ENCODE peak calls at places on chromosomes 2 and 18, in ten cellular contexts. One of them, this sample, is unnamed.

GRCh38 chr2:223585691-223586090 is 16.5 kb downstream of the SCG2 start:
- DNase-seq in NCI-H748 treated with DMSO at 0.1 percent for 48 hours: peak; percentile 96
- DNase-seq in NCI-H82: peak; percentile 93
- DNase-seq in ELR: peak; percentile 58
- DNase-seq in HFFc6: peak; percentile 22
- DNase-seq in T-cell: no peak
- DNase-seq in PC-3: peak; percentile 50
- DNase-seq in hepatocyte: peak; percentile 47
- DNase-seq in MM.1S: no peak
- DNase-seq in HFF-Myc: no peak
- DNase-seq in this sample: no peak

GRCh38 chr2:197911667-197912066 is 107.3 kb downstream of the PLCL1 start:
- DNase-seq in NCI-H748 treated with DMSO at 0.1 percent for 48 hours: no peak
- DNase-seq in NCI-H82: no peak
- DNase-seq in ELR: no peak
- DNase-seq in HFFc6: no peak
- DNase-seq in T-cell: no peak
- DNase-seq in PC-3: no peak
- DNase-seq in hepatocyte: no peak
- DNase-seq in MM.1S: no peak
- DNase-seq in HFF-Myc: no peak
- DNase-seq in this sample: no peak

GRCh38 chr2:120760446-120761135 is 24.9 kb downstream of the GLI2 start:
- DNase-seq in NCI-H748 treated with DMSO at 0.1 percent for 48 hours: no peak
- DNase-seq in NCI-H82: no peak
- DNase-seq in ELR: no peak
- DNase-seq in HFFc6: no peak
- DNase-seq in T-cell: no peak
- DNase-seq in PC-3: no peak
- DNase-seq in hepatocyte: no peak
- DNase-seq in MM.1S: no peak
- DNase-seq in HFF-Myc: no peak
- DNase-seq in this sample: no peak

GRCh38 chr2:203673933-203674332 is 32.5 kb upstream of the CD28 start:
- DNase-seq in NCI-H748 treated with DMSO at 0.1 percent for 48 hours: no peak
- DNase-seq in NCI-H82: no peak
- DNase-seq in ELR: no peak
- DNase-seq in HFFc6: peak; percentile 6
- DNase-seq in T-cell: no peak
- DNase-seq in PC-3: no peak
- DNase-seq in hepatocyte: no peak
- DNase-seq in MM.1S: peak; percentile 96
- DNase-seq in HFF-Myc: no peak
- DNase-seq in this sample: no peak

GRCh38 chr2:151762694-151763093 is 28.4 kb upstream of the NEB start:
- DNase-seq in NCI-H748 treated with DMSO at 0.1 percent for 48 hours: no peak
- DNase-seq in NCI-H82: peak; percentile 74
- DNase-seq in ELR: no peak
- DNase-seq in HFFc6: no peak
- DNase-seq in T-cell: no peak
- DNase-seq in PC-3: no peak
- DNase-seq in hepatocyte: no peak
- DNase-seq in MM.1S: no peak
- DNase-seq in HFF-Myc: peak; percentile 65
- DNase-seq in this sample: no peak

GRCh38 chr2:97755491-97755890 is 42.1 kb downstream of the ZAP70 start:
- DNase-seq in NCI-H748 treated with DMSO at 0.1 percent for 48 hours: no peak
- DNase-seq in NCI-H82: no peak
- DNase-seq in ELR: no peak
- DNase-seq in HFFc6: no peak
- DNase-seq in T-cell: no peak
- DNase-seq in PC-3: no peak
- DNase-seq in hepatocyte: no peak
- DNase-seq in MM.1S: no peak
- DNase-seq in HFF-Myc: no peak
- DNase-seq in this sample: no peak

GRCh38 chr2:128305555-128306080 is 13.1 kb downstream of the HS6ST1 start:
- DNase-seq in NCI-H748 treated with DMSO at 0.1 percent for 48 hours: no peak
- DNase-seq in NCI-H82: peak; percentile 98
- DNase-seq in ELR: peak; percentile 11
- DNase-seq in HFFc6: no peak
- DNase-seq in T-cell: no peak
- DNase-seq in PC-3: peak; percentile 15
- DNase-seq in hepatocyte: no peak
- DNase-seq in MM.1S: no peak
- DNase-seq in HFF-Myc: no peak
- DNase-seq in this sample: no peak

GRCh38 chr2:240911641-240912265 is 5.6 kb downstream of the CROCC2 start:
- DNase-seq in NCI-H748 treated with DMSO at 0.1 percent for 48 hours: no peak
- DNase-seq in NCI-H82: no peak
- DNase-seq in ELR: peak; percentile 81
- DNase-seq in HFFc6: no peak
- DNase-seq in T-cell: no peak
- DNase-seq in PC-3: peak; percentile 38
- DNase-seq in hepatocyte: no peak
- DNase-seq in MM.1S: no peak
- DNase-seq in HFF-Myc: no peak
- DNase-seq in this sample: no peak

GRCh38 chr2:98327776-98328175 is 18.5 kb upstream of the CNGA3 start:
- DNase-seq in NCI-H748 treated with DMSO at 0.1 percent for 48 hours: no peak
- DNase-seq in NCI-H82: no peak
- DNase-seq in ELR: no peak
- DNase-seq in HFFc6: no peak
- DNase-seq in T-cell: no peak
- DNase-seq in PC-3: no peak
- DNase-seq in hepatocyte: no peak
- DNase-seq in MM.1S: no peak
- DNase-seq in HFF-Myc: no peak
- DNase-seq in this sample: no peak

GRCh38 chr2:9440058-9440727 is 16.7 kb downstream of the CPSF3 start:
- DNase-seq in NCI-H748 treated with DMSO at 0.1 percent for 48 hours: no peak
- DNase-seq in NCI-H82: no peak
- DNase-seq in ELR: peak; percentile 73
- DNase-seq in HFFc6: peak; percentile 51
- DNase-seq in T-cell: no peak
- DNase-seq in PC-3: peak; percentile 47
- DNase-seq in hepatocyte: no peak
- DNase-seq in MM.1S: no peak
- DNase-seq in HFF-Myc: no peak
- DNase-seq in this sample: no peak

GRCh38 chr2:155689791-155690190 is 642.7 kb downstream of the NR4A2 start:
- DNase-seq in NCI-H748 treated with DMSO at 0.1 percent for 48 hours: no peak
- DNase-seq in NCI-H82: no peak
- DNase-seq in ELR: no peak
- DNase-seq in HFFc6: no peak
- DNase-seq in T-cell: no peak
- DNase-seq in PC-3: no peak
- DNase-seq in hepatocyte: no peak
- DNase-seq in MM.1S: no peak
- DNase-seq in HFF-Myc: no peak
- DNase-seq in this sample: no peak

GRCh38 chr2:157181234-157181633 is 76.3 kb upstream of the GALNT5 start:
- DNase-seq in NCI-H748 treated with DMSO at 0.1 percent for 48 hours: no peak
- DNase-seq in NCI-H82: no peak
- DNase-seq in ELR: no peak
- DNase-seq in HFFc6: no peak
- DNase-seq in T-cell: no peak
- DNase-seq in PC-3: no peak
- DNase-seq in hepatocyte: no peak
- DNase-seq in MM.1S: no peak
- DNase-seq in HFF-Myc: no peak
- DNase-seq in this sample: no peak

GRCh38 chr2:128473175-128474013 is 154.7 kb upstream of the HS6ST1 start:
- DNase-seq in NCI-H748 treated with DMSO at 0.1 percent for 48 hours: no peak
- DNase-seq in NCI-H82: no peak
- DNase-seq in ELR: no peak
- DNase-seq in HFFc6: peak; percentile 47
- DNase-seq in T-cell: no peak
- DNase-seq in PC-3: no peak
- DNase-seq in hepatocyte: peak; percentile 55
- DNase-seq in MM.1S: no peak
- DNase-seq in HFF-Myc: peak; percentile 45
- DNase-seq in this sample: no peak

GRCh38 chr2:169637620-169638019 is 53.5 kb downstream of the PPIG start:
- DNase-seq in NCI-H748 treated with DMSO at 0.1 percent for 48 hours: no peak
- DNase-seq in NCI-H82: no peak
- DNase-seq in ELR: peak; percentile 61
- DNase-seq in HFFc6: peak; percentile 79
- DNase-seq in T-cell: no peak
- DNase-seq in PC-3: no peak
- DNase-seq in hepatocyte: no peak
- DNase-seq in MM.1S: no peak
- DNase-seq in HFF-Myc: no peak
- DNase-seq in this sample: no peak

GRCh38 chr18:9824474-9824832 is 61.3 kb upstream of the TXNDC2 start:
- DNase-seq in NCI-H748 treated with DMSO at 0.1 percent for 48 hours: no peak
- DNase-seq in NCI-H82: no peak
- DNase-seq in ELR: no peak
- DNase-seq in HFFc6: peak; percentile 12
- DNase-seq in T-cell: no peak
- DNase-seq in PC-3: no peak
- DNase-seq in hepatocyte: no peak
- DNase-seq in MM.1S: no peak
- DNase-seq in HFF-Myc: no peak
- DNase-seq in this sample: no peak

GRCh38 chr2:71069376-71069775 is 928 bp downstream of the NAGK start:
- DNase-seq in NCI-H748 treated with DMSO at 0.1 percent for 48 hours: no peak
- DNase-seq in NCI-H82: no peak
- DNase-seq in ELR: peak; percentile 72
- DNase-seq in HFFc6: peak; percentile 31
- DNase-seq in T-cell: no peak
- DNase-seq in PC-3: no peak
- DNase-seq in hepatocyte: no peak
- DNase-seq in MM.1S: no peak
- DNase-seq in HFF-Myc: no peak
- DNase-seq in this sample: no peak

GRCh38 chr2:29218550-29219125 is 103.4 kb downstream of the CLIP4 start:
- DNase-seq in NCI-H748 treated with DMSO at 0.1 percent for 48 hours: no peak
- DNase-seq in NCI-H82: no peak
- DNase-seq in ELR: no peak
- DNase-seq in HFFc6: no peak
- DNase-seq in T-cell: no peak
- DNase-seq in PC-3: no peak
- DNase-seq in hepatocyte: no peak
- DNase-seq in MM.1S: no peak
- DNase-seq in HFF-Myc: no peak
- DNase-seq in this sample: no peak

GRCh38 chr2:138564586-138565250 is 63.1 kb downstream of the SPOPL start:
- DNase-seq in NCI-H748 treated with DMSO at 0.1 percent for 48 hours: no peak
- DNase-seq in NCI-H82: no peak
- DNase-seq in ELR: no peak
- DNase-seq in HFFc6: no peak
- DNase-seq in T-cell: no peak
- DNase-seq in PC-3: peak; percentile 80
- DNase-seq in hepatocyte: no peak
- DNase-seq in MM.1S: no peak
- DNase-seq in HFF-Myc: no peak
- DNase-seq in this sample: no peak

GRCh38 chr18:78957140-78957539 is 22.5 kb upstream of the SALL3 start:
- DNase-seq in NCI-H748 treated with DMSO at 0.1 percent for 48 hours: no peak
- DNase-seq in NCI-H82: peak; percentile 20
- DNase-seq in ELR: no peak
- DNase-seq in HFFc6: no peak
- DNase-seq in T-cell: no peak
- DNase-seq in PC-3: no peak
- DNase-seq in hepatocyte: no peak
- DNase-seq in MM.1S: no peak
- DNase-seq in HFF-Myc: no peak
- DNase-seq in this sample: no peak

GRCh38 chr18:6370886-6371635 is 43.6 kb downstream of the L3MBTL4 start:
- DNase-seq in NCI-H748 treated with DMSO at 0.1 percent for 48 hours: peak; percentile 96
- DNase-seq in NCI-H82: no peak
- DNase-seq in ELR: no peak
- DNase-seq in HFFc6: no peak
- DNase-seq in T-cell: no peak
- DNase-seq in PC-3: peak; percentile 46
- DNase-seq in hepatocyte: peak; percentile 41
- DNase-seq in MM.1S: no peak
- DNase-seq in HFF-Myc: no peak
- DNase-seq in this sample: peak; percentile 41

This sample was measured in RCC 7860.